ENCODE peak calls at places on chromosomes 16 and 17, in five cellular contexts. One of them, this sample, is unnamed. For H3K9me3, the result is how much of the 10 kb centered on the place peaks cover.

GRCh38 chr16:48126801-48127644 is 28.8 kb downstream of the ABCC12 start:
- DNase-seq in gastrocnemius medialis: peak
- DNase-seq in psoas muscle: no peak
- DNase-seq in CD4-positive, CD25-positive, alpha-beta regulatory T cell: no peak
- DNase-seq in H9: no peak
- DNase-seq in this sample: peak

GRCh38 chr16:56792960-56793359 is 63.0 kb downstream of the NUP93 start:
- DNase-seq in CD4-positive, CD25-positive, alpha-beta regulatory T cell: no peak
- DNase-seq in H9: no peak
- DNase-seq in psoas muscle: no peak
- DNase-seq in gastrocnemius medialis: no peak
- DNase-seq in this sample: no peak

GRCh38 chr17:68135141-68135887 is 99.8 kb downstream of the KPNA2 start:
- DNase-seq in H9: no peak
- DNase-seq in psoas muscle: no peak
- DNase-seq in CD4-positive, CD25-positive, alpha-beta regulatory T cell: no peak
- DNase-seq in gastrocnemius medialis: no peak
- DNase-seq in this sample: no peak

GRCh38 chr16:83602797-83603735 is 204.7 kb upstream of the HSBP1 start:
- DNase-seq in psoas muscle: no peak
- DNase-seq in CD4-positive, CD25-positive, alpha-beta regulatory T cell: no peak
- DNase-seq in gastrocnemius medialis: no peak
- DNase-seq in H9: peak
- DNase-seq in this sample: no peak

GRCh38 chr16:14309001-14309886 is 238.1 kb downstream of the MRTFB start:
- DNase-seq in gastrocnemius medialis: no peak
- DNase-seq in CD4-positive, CD25-positive, alpha-beta regulatory T cell: no peak
- DNase-seq in H9: peak
- DNase-seq in psoas muscle: peak
- DNase-seq in this sample: no peak

GRCh38 chr16:57318240-57318970 is 33.9 kb upstream of the PLLP start:
- DNase-seq in gastrocnemius medialis: no peak
- DNase-seq in psoas muscle: no peak
- DNase-seq in H9: peak
- DNase-seq in CD4-positive, CD25-positive, alpha-beta regulatory T cell: no peak
- DNase-seq in this sample: no peak

GRCh38 chr16:81492307-81492706 is 47.7 kb downstream of the CMIP start:
- DNase-seq in gastrocnemius medialis: no peak
- DNase-seq in CD4-positive, CD25-positive, alpha-beta regulatory T cell: no peak
- DNase-seq in psoas muscle: peak
- DNase-seq in H9: no peak
- DNase-seq in this sample: no peak

GRCh38 chr17:82884923-82885322 is 45.1 kb upstream of the ZNF750 start:
- DNase-seq in CD4-positive, CD25-positive, alpha-beta regulatory T cell: no peak
- DNase-seq in gastrocnemius medialis: no peak
- DNase-seq in H9: no peak
- DNase-seq in psoas muscle: no peak
- DNase-seq in this sample: no peak

GRCh38 chr17:80969030-80969673 is 22.5 kb upstream of the CHMP6 start:
- DNase-seq in gastrocnemius medialis: no peak
- DNase-seq in H9: no peak
- DNase-seq in CD4-positive, CD25-positive, alpha-beta regulatory T cell: no peak
- DNase-seq in psoas muscle: peak
- DNase-seq in this sample: no peak

GRCh38 chr17:34503804-34504203 is 75.6 kb upstream of the TMEM132E start:
- DNase-seq in gastrocnemius medialis: no peak
- DNase-seq in H9: no peak
- DNase-seq in CD4-positive, CD25-positive, alpha-beta regulatory T cell: no peak
- DNase-seq in psoas muscle: no peak
- DNase-seq in this sample: no peak

GRCh38 chr17:6910987-6911603 is 79.6 kb upstream of the TEKT1 start:
- DNase-seq in CD4-positive, CD25-positive, alpha-beta regulatory T cell: no peak
- DNase-seq in psoas muscle: no peak
- DNase-seq in H9: no peak
- DNase-seq in gastrocnemius medialis: no peak
- DNase-seq in this sample: no peak

GRCh38 chr16:57352636-57353047 is 5.9 kb upstream of the CCL22 start:
- DNase-seq in gastrocnemius medialis: no peak
- DNase-seq in H9: no peak
- DNase-seq in psoas muscle: no peak
- DNase-seq in CD4-positive, CD25-positive, alpha-beta regulatory T cell: no peak
- DNase-seq in this sample: no peak

GRCh38 chr16:17836868-17837602 is 366.3 kb upstream of the XYLT1 start:
- DNase-seq in gastrocnemius medialis: no peak
- DNase-seq in H9: peak
- DNase-seq in psoas muscle: no peak
- DNase-seq in CD4-positive, CD25-positive, alpha-beta regulatory T cell: no peak
- DNase-seq in this sample: peak

GRCh38 chr16:31913668-31914067 is 40.1 kb downstream of the ZNF267 start:
- DNase-seq in psoas muscle: no peak
- DNase-seq in gastrocnemius medialis: no peak
- DNase-seq in CD4-positive, CD25-positive, alpha-beta regulatory T cell: no peak
- DNase-seq in H9: no peak
- DNase-seq in this sample: no peak
- H3K9me3 ChIP-seq in psoas muscle: half or more
- H3K9me3 ChIP-seq in gastrocnemius medialis: half or more
- H3K9me3 ChIP-seq in CD4-positive, CD25-positive, alpha-beta regulatory T cell: half or more
- H3K9me3 ChIP-seq in H9: half or more
- H3K9me3 ChIP-seq in this sample: half or more

GRCh38 chr16:35308674-35309073 is 1849.3 kb downstream of the TP53TG3F start:
- DNase-seq in psoas muscle: no peak
- DNase-seq in gastrocnemius medialis: no peak
- DNase-seq in CD4-positive, CD25-positive, alpha-beta regulatory T cell: no peak
- DNase-seq in H9: no peak
- DNase-seq in this sample: no peak

GRCh38 chr16:35310999-35311398 is 1851.6 kb downstream of the TP53TG3F start:
- DNase-seq in CD4-positive, CD25-positive, alpha-beta regulatory T cell: no peak
- DNase-seq in psoas muscle: no peak
- DNase-seq in H9: no peak
- DNase-seq in gastrocnemius medialis: no peak
- DNase-seq in this sample: no peak

GRCh38 chr16:35311475-35311874 is 1852.1 kb downstream of the TP53TG3F start:
- DNase-seq in psoas muscle: no peak
- DNase-seq in H9: no peak
- DNase-seq in gastrocnemius medialis: no peak
- DNase-seq in CD4-positive, CD25-positive, alpha-beta regulatory T cell: no peak
- DNase-seq in this sample: no peak

GRCh38 chr16:35319536-35320192 is 1860.3 kb downstream of the TP53TG3F start:
- DNase-seq in H9: no peak
- DNase-seq in psoas muscle: no peak
- DNase-seq in CD4-positive, CD25-positive, alpha-beta regulatory T cell: no peak
- DNase-seq in gastrocnemius medialis: no peak
- DNase-seq in this sample: no peak

GRCh38 chr16:35314298-35314697 is 1854.9 kb downstream of the TP53TG3F start:
- DNase-seq in CD4-positive, CD25-positive, alpha-beta regulatory T cell: no peak
- DNase-seq in H9: no peak
- DNase-seq in psoas muscle: no peak
- DNase-seq in gastrocnemius medialis: no peak
- DNase-seq in this sample: no peak
- H3K9me3 ChIP-seq in CD4-positive, CD25-positive, alpha-beta regulatory T cell: under half
- H3K9me3 ChIP-seq in H9: half or more
- H3K9me3 ChIP-seq in psoas muscle: under half
- H3K9me3 ChIP-seq in gastrocnemius medialis: under half
- H3K9me3 ChIP-seq in this sample: under half

DNA sequence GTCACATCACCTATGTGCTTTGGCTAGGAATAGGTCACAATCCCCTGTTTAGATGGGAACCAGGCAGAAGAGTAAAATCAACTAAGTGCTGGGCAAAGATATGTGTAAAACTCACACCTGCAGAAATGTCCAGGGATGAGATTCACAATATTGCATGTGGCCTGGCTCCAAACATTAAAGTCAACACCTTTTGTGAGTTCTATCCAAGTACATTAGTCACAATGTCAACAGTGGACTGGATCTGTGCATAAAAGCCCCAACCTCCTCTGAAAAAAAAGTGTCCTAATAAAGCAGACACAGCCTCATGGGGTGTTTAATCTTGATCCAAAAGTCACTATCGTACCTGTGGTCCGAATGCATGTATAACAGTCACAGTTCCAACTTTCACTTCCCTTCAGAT is 1990.3 kb downstream of the TP53TG3F start:
- DNase-seq in gastrocnemius medialis: no peak
- DNase-seq in psoas muscle: no peak
- DNase-seq in CD4-positive, CD25-positive, alpha-beta regulatory T cell: no peak
- DNase-seq in H9: no peak
- DNase-seq in this sample: no peak
- H3K9me3 ChIP-seq in gastrocnemius medialis: under half
- H3K9me3 ChIP-seq in psoas muscle: under half
- H3K9me3 ChIP-seq in CD4-positive, CD25-positive, alpha-beta regulatory T cell: half or more
- H3K9me3 ChIP-seq in H9: half or more
- H3K9me3 ChIP-seq in this sample: under half

GRCh38 chr17:5184284-5184683 is 7.4 kb downstream of the ZNF594 start:
- DNase-seq in CD4-positive, CD25-positive, alpha-beta regulatory T cell: no peak
- DNase-seq in psoas muscle: no peak
- DNase-seq in gastrocnemius medialis: no peak
- DNase-seq in H9: no peak
- DNase-seq in this sample: no peak
- H3K9me3 ChIP-seq in CD4-positive, CD25-positive, alpha-beta regulatory T cell: half or more
- H3K9me3 ChIP-seq in psoas muscle: half or more
- H3K9me3 ChIP-seq in gastrocnemius medialis: half or more
- H3K9me3 ChIP-seq in H9: half or more
- H3K9me3 ChIP-seq in this sample: under half

GRCh38 chr16:16790597-16790996 is 411.7 kb downstream of the NPIPA7 start:
- DNase-seq in psoas muscle: no peak
- DNase-seq in gastrocnemius medialis: no peak
- DNase-seq in CD4-positive, CD25-positive, alpha-beta regulatory T cell: no peak
- DNase-seq in H9: no peak
- DNase-seq in this sample: no peak
- H3K9me3 ChIP-seq in psoas muscle: under half
- H3K9me3 ChIP-seq in gastrocnemius medialis: under half
- H3K9me3 ChIP-seq in CD4-positive, CD25-positive, alpha-beta regulatory T cell: under half
- H3K9me3 ChIP-seq in H9: under half
- H3K9me3 ChIP-seq in this sample: under half

GRCh38 chr17:17039911-17040310 is 2.3 kb upstream of the MPRIP start:
- DNase-seq in gastrocnemius medialis: no peak
- DNase-seq in H9: no peak
- DNase-seq in CD4-positive, CD25-positive, alpha-beta regulatory T cell: no peak
- DNase-seq in psoas muscle: no peak
- DNase-seq in this sample: no peak

GRCh38 chr17:17041571-17042380 is 481 bp upstream of the MPRIP start:
- DNase-seq in psoas muscle: peak
- DNase-seq in H9: peak
- DNase-seq in gastrocnemius medialis: peak
- DNase-seq in CD4-positive, CD25-positive, alpha-beta regulatory T cell: peak
- DNase-seq in this sample: peak

GRCh38 chr17:17042851-17043667 is 802 bp downstream of the MPRIP start:
- DNase-seq in psoas muscle: peak
- DNase-seq in CD4-positive, CD25-positive, alpha-beta regulatory T cell: no peak
- DNase-seq in gastrocnemius medialis: no peak
- DNase-seq in H9: peak
- DNase-seq in this sample: no peak

GRCh38 chr17:17042381-17042736 is at the start of gene MPRIP:
- DNase-seq in CD4-positive, CD25-positive, alpha-beta regulatory T cell: no peak
- DNase-seq in gastrocnemius medialis: no peak
- DNase-seq in H9: no peak
- DNase-seq in psoas muscle: no peak
- DNase-seq in this sample: no peak

GRCh38 chr17:17041018-17041521 is 1.2 kb upstream of the MPRIP start:
- DNase-seq in H9: no peak
- DNase-seq in psoas muscle: peak
- DNase-seq in CD4-positive, CD25-positive, alpha-beta regulatory T cell: no peak
- DNase-seq in gastrocnemius medialis: peak
- DNase-seq in this sample: peak
- H3K9me3 ChIP-seq in H9: under half
- H3K9me3 ChIP-seq in psoas muscle: under half
- H3K9me3 ChIP-seq in CD4-positive, CD25-positive, alpha-beta regulatory T cell: under half
- H3K9me3 ChIP-seq in gastrocnemius medialis: under half
- H3K9me3 ChIP-seq in this sample: under half

GRCh38 chr17:56928586-56928985 is 14.7 kb upstream of the TRIM25 start:
- DNase-seq in CD4-positive, CD25-positive, alpha-beta regulatory T cell: no peak
- DNase-seq in gastrocnemius medialis: no peak
- DNase-seq in psoas muscle: no peak
- DNase-seq in H9: no peak
- DNase-seq in this sample: no peak
- H3K9me3 ChIP-seq in CD4-positive, CD25-positive, alpha-beta regulatory T cell: under half
- H3K9me3 ChIP-seq in gastrocnemius medialis: under half
- H3K9me3 ChIP-seq in psoas muscle: under half
- H3K9me3 ChIP-seq in H9: under half
- H3K9me3 ChIP-seq in this sample: under half

GRCh38 chr17:44385287-44386181 is 3.9 kb downstream of the ITGA2B start:
- DNase-seq in CD4-positive, CD25-positive, alpha-beta regulatory T cell: peak
- DNase-seq in H9: peak
- DNase-seq in gastrocnemius medialis: peak
- DNase-seq in psoas muscle: peak
- DNase-seq in this sample: peak

GRCh38 chr17:44383861-44384260 is 5.6 kb downstream of the ITGA2B start:
- DNase-seq in psoas muscle: no peak
- DNase-seq in H9: no peak
- DNase-seq in gastrocnemius medialis: no peak
- DNase-seq in CD4-positive, CD25-positive, alpha-beta regulatory T cell: no peak
- DNase-seq in this sample: no peak

GRCh38 chr17:44383363-44383762 is 6.1 kb downstream of the ITGA2B start:
- DNase-seq in psoas muscle: no peak
- DNase-seq in H9: no peak
- DNase-seq in CD4-positive, CD25-positive, alpha-beta regulatory T cell: no peak
- DNase-seq in gastrocnemius medialis: no peak
- DNase-seq in this sample: no peak

GRCh38 chr17:44384823-44385286 is 4.6 kb downstream of the ITGA2B start:
- DNase-seq in CD4-positive, CD25-positive, alpha-beta regulatory T cell: no peak
- DNase-seq in psoas muscle: no peak
- DNase-seq in gastrocnemius medialis: no peak
- DNase-seq in H9: no peak
- DNase-seq in this sample: no peak

GRCh38 chr17:44384281-44384822 is 5.1 kb downstream of the ITGA2B start:
- DNase-seq in CD4-positive, CD25-positive, alpha-beta regulatory T cell: no peak
- DNase-seq in H9: no peak
- DNase-seq in psoas muscle: no peak
- DNase-seq in gastrocnemius medialis: no peak
- DNase-seq in this sample: no peak
- H3K9me3 ChIP-seq in CD4-positive, CD25-positive, alpha-beta regulatory T cell: under half
- H3K9me3 ChIP-seq in H9: under half
- H3K9me3 ChIP-seq in psoas muscle: under half
- H3K9me3 ChIP-seq in gastrocnemius medialis: under half
- H3K9me3 ChIP-seq in this sample: under half

DNA sequence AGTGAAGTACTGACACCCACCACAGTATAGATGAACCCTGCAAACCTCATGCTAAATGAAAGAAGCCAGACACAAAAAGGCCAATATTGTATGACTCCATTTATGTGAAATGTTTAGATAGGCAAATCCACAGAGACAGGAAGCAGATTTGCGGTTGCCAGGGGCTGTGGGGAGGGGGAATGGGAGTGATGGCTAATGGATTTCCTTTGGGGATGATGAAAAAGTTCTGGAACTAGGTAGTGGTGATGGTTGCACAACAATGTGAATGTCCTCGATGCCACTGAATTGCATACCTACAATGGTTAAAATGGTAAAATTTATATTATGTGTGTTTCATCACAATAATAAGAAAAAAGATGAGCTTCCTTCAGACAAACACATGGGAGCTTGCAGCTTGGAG is 28.4 kb upstream of the WFIKKN2 start:
- DNase-seq in gastrocnemius medialis: no peak
- DNase-seq in H9: no peak
- DNase-seq in psoas muscle: no peak
- DNase-seq in CD4-positive, CD25-positive, alpha-beta regulatory T cell: no peak
- DNase-seq in this sample: no peak
- H3K9me3 ChIP-seq in gastrocnemius medialis: under half
- H3K9me3 ChIP-seq in H9: under half
- H3K9me3 ChIP-seq in psoas muscle: under half
- H3K9me3 ChIP-seq in CD4-positive, CD25-positive, alpha-beta regulatory T cell: under half
- H3K9me3 ChIP-seq in this sample: under half